ENCODE peak calls at places on chromosomes 7 and 10, in seven cellular contexts. Z is Ammon's horn; F is stimulated activated CD4-positive, alpha-beta T cell treated with anti-CD3 and anti-CD28 coated beads, Interleukin-1b, Interleukin-23, amount 100 ng/mL, for 1 hour; S is stromal cell of bone marrow; E is AG08396; O is skeletal muscle cell; D is GM03348. H is an unnamed sample.

GRCh38 chr10:43689955-43690771 is 41.5 kb upstream of the ZNF32 start:
- DNase-seq in E (peak; percentile 95), F (peak; percentile 75), Z (peak; percentile 87), O (peak; percentile 38), D (peak; percentile 95), S (peak; percentile 58), H (no peak)

GRCh38 chr7:8491106-8491505 is 57.7 kb downstream of the NXPH1 start:
- DNase-seq in D (no peak), F (no peak), S (no peak), Z (no peak), O (no peak), E (no peak), H (no peak)

GRCh38 chr7:78099715-78100477 is 301.3 kb downstream of the PHTF2 start:
- DNase-seq in O (peak; percentile 60), E (no peak), F (no peak), S (peak; percentile 89), D (peak; percentile 48), Z (no peak), H (peak; percentile 83)

GRCh38 chr7:7569113-7569527 is 2.4 kb downstream of the MIOS start:
- DNase-seq in E (no peak), D (no peak), O (no peak), F (no peak), S (no peak), Z (peak; percentile 31), H (no peak)

GRCh38 chr7:1460757-1461639 is 1.7 kb upstream of the MICALL2 start:
- DNase-seq in O (no peak), Z (no peak), F (no peak), S (peak; percentile 57), D (peak; percentile 64), E (peak; percentile 89), H (peak; percentile 53)

GRCh38 chr10:46555713-46556514 is 544 bp downstream of the GPRIN2 start:
- DNase-seq in S (no peak), Z (no peak), E (no peak), D (no peak), O (no peak), F (no peak), H (no peak)

GRCh38 chr10:86348321-86349210 is 18.0 kb downstream of the GRID1 start:
- DNase-seq in E (no peak), F (no peak), S (no peak), Z (peak; percentile 69), O (no peak), D (no peak), H (no peak)

GRCh38 chr10:87960230-87960629 is 96.8 kb downstream of the PTEN start:
- DNase-seq in E (no peak), D (no peak), Z (no peak), O (no peak), S (no peak), F (no peak), H (no peak)

GRCh38 chr7:104978460-104978859 is 35.5 kb upstream of the KMT2E start:
- DNase-seq in D (no peak), S (peak; percentile 73), E (no peak), Z (peak; percentile 55), F (no peak), O (no peak), H (no peak)